ENCODE peak calls at places on chromosomes 11 and 22, in seven cellular contexts. J, P, F, V, M, A and Z are unnamed samples. For H3K36me3, the result is how much of the 10 kb centered on the place peaks cover.

GRCh38 chr11:1034001-1034400 is 2.5 kb downstream of the MUC6 start:
- DNase-seq in J (no peak), P (no peak), F (no peak), V (no peak), M (no peak), A (no peak), Z (no peak)

GRCh38 chr22:31036671-31037550 is 44.2 kb upstream of the SMTN start:
- DNase-seq in J (no peak), P (no peak), F (no peak), V (no peak), M (peak), A (no peak), Z (no peak)

GRCh38 chr11:133898770-133899115 is 53.4 kb upstream of the SPATA19 start:
- DNase-seq in J (no peak), P (no peak), F (no peak), V (peak), M (no peak), A (no peak), Z (no peak)

GRCh38 chr11:15707971-15708370 is 593.2 kb downstream of the INSC start:
- DNase-seq in J (no peak), P (peak), F (peak), V (no peak), M (peak), A (peak), Z (no peak)

GRCh38 chr11:87046824-87047223 is 9.1 kb downstream of the TMEM135 start:
- DNase-seq in J (no peak), P (no peak), F (no peak), V (no peak), M (no peak), A (no peak), Z (no peak)

GRCh38 chr11:5196731-5197130 is 3.8 kb downstream of the OR51V1 start:
- DNase-seq in J (no peak), P (no peak), F (no peak), V (no peak), M (no peak), A (no peak), Z (no peak)

GRCh38 chr11:72625746-72626636 is 48.2 kb downstream of the PDE2A start:
- DNase-seq in J (no peak), P (peak), F (peak), V (no peak), M (no peak), A (peak), Z (no peak)

GRCh38 chr11:77819921-77820564 is 479 bp downstream of the RSF1 start:
- DNase-seq in J (no peak), P (peak), F (peak), V (peak), M (peak), A (peak), Z (no peak)

GRCh38 chr22:49930596-49931412 is 12.4 kb downstream of the CRELD2 start:
- DNase-seq in J (peak), P (peak), F (peak), V (no peak), M (no peak), A (peak), Z (peak)

GRCh38 chr22:46602025-46602424 is 18.2 kb upstream of the GRAMD4 start:
- DNase-seq in J (no peak), P (no peak), F (peak), V (no peak), M (peak), A (no peak), Z (no peak)

GRCh38 chr11:88535916-88536547 is 198.5 kb upstream of the CTSC start:
- DNase-seq in J (no peak), P (peak), F (no peak), V (no peak), M (no peak), A (no peak), Z (peak)

GRCh38 chr22:19974233-19974861 is 32.7 kb upstream of the TXNRD2 start:
- DNase-seq in J (no peak), P (peak), F (no peak), V (no peak), M (peak), A (no peak), Z (no peak)

GRCh38 chr11:70020336-70021214 is 57.5 kb upstream of the ANO1 start:
- DNase-seq in J (no peak), P (no peak), F (peak), V (no peak), M (no peak), A (peak), Z (no peak)

GRCh38 chr22:46596819-46597218 is 23.4 kb upstream of the GRAMD4 start:
- DNase-seq in J (no peak), P (peak), F (no peak), V (no peak), M (peak), A (no peak), Z (no peak)

GRCh38 chr11:2510626-2511402 is 66.0 kb downstream of the KCNQ1 start:
- DNase-seq in J (no peak), P (peak), F (peak), V (no peak), M (peak), A (no peak), Z (no peak)

GRCh38 chr11:43580735-43581369 is 99.7 kb upstream of the HSD17B12 start:
- DNase-seq in J (no peak), P (no peak), F (no peak), V (no peak), M (no peak), A (no peak), Z (no peak)

GRCh38 chr22:26681395-26681821 is 24.0 kb downstream of the MIAT start:
- DNase-seq in J (no peak), P (peak), F (no peak), V (no peak), M (no peak), A (no peak), Z (no peak)

GRCh38 chr22:35379146-35379993 is 1.5 kb upstream of the HMOX1 start:
- DNase-seq in J (no peak), P (peak), F (no peak), V (no peak), M (peak), A (no peak), Z (no peak)

GRCh38 chr22:17773606-17774205 is 563 bp downstream of the BID start:
- DNase-seq in J (no peak), P (peak), F (peak), V (peak), M (peak), A (no peak), Z (peak)

GRCh38 chr11:86495341-86495740 is 120.7 kb downstream of the CCDC81 start:
- DNase-seq in J (no peak), P (no peak), F (no peak), V (no peak), M (no peak), A (no peak), Z (no peak)

GRCh38 chr22:42432020-42432596 is at the start of gene NFAM1:
- DNase-seq in J (no peak), P (no peak), F (peak), V (no peak), M (peak), A (no peak), Z (no peak)

GRCh38 chr11:10900686-10901415 is 43.0 kb upstream of the ZBED5 start:
- DNase-seq in J (no peak), P (no peak), F (no peak), V (no peak), M (no peak), A (no peak), Z (no peak)

GRCh38 chr11:66867425-66868040 is 10.7 kb downstream of the LRFN4 start:
- DNase-seq in J (no peak), P (no peak), F (no peak), V (no peak), M (no peak), A (no peak), Z (no peak)

GRCh38 chr11:123231777-123232176 is 36.7 kb upstream of the CLMP start:
- DNase-seq in J (no peak), P (no peak), F (no peak), V (no peak), M (no peak), A (no peak), Z (no peak)

GRCh38 chr11:368414-369335 is 624 bp upstream of the B4GALNT4 start:
- DNase-seq in J (no peak), P (peak), F (peak), V (no peak), M (peak), A (no peak), Z (no peak)

GRCh38 chr11:109309153-109309552 is 112.8 kb upstream of the C11orf87 start:
- DNase-seq in J (no peak), P (peak), F (no peak), V (no peak), M (no peak), A (no peak), Z (no peak)

GRCh38 chr22:34931026-34931425 is 134.9 kb upstream of the ISX start:
- DNase-seq in J (no peak), P (no peak), F (no peak), V (no peak), M (no peak), A (no peak), Z (no peak)

GRCh38 chr11:33377852-33378385 is 120.7 kb downstream of the HIPK3 start:
- DNase-seq in J (no peak), P (no peak), F (no peak), V (no peak), M (no peak), A (no peak), Z (no peak)

GRCh38 chr11:25891960-25892359 is 440.0 kb upstream of the ANO3 start:
- DNase-seq in J (no peak), P (no peak), F (no peak), V (no peak), M (no peak), A (no peak), Z (no peak)

GRCh38 chr11:87368151-87368550 is 330.4 kb downstream of the TMEM135 start:
- DNase-seq in J (no peak), P (no peak), F (no peak), V (no peak), M (no peak), A (no peak), Z (no peak)

GRCh38 chr11:127998421-127998820 is 588.9 kb downstream of the ETS1 start:
- DNase-seq in J (no peak), P (no peak), F (no peak), V (no peak), M (no peak), A (no peak), Z (no peak)

GRCh38 chr11:83628622-83629347 is 342.6 kb upstream of the CCDC90B start:
- DNase-seq in J (no peak), P (no peak), F (no peak), V (no peak), M (no peak), A (no peak), Z (no peak)

GRCh38 chr11:109984634-109985289 is 108.4 kb upstream of the ZC3H12C start:
- DNase-seq in J (peak), P (no peak), F (no peak), V (no peak), M (no peak), A (no peak), Z (peak)

DNA sequence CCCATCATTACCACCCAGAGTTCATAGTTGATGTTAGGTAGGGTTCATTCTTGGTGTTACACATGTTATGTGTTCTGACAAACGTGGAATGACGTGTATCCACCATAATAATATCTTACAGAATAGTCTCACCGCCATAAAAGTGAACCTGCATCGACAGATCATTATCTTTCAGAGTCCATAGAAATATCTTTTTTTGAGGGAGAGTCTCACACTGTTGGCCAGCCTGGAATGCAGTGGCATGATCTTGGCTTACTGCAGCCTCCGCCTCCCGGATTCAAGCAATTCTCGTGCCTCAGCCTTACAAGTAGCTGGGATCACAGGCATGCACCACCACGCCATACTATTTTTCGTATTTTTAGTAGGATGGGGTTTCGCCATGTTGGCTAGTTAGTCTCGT is 113.9 kb downstream of the BCR start:
- DNase-seq in J (no peak), P (no peak), F (no peak), V (no peak), M (no peak), A (no peak), Z (no peak)
- H3K36me3 ChIP-seq in J (under half), P (under half), F (half or more), V (half or more), M (under half), A (half or more), Z (under half)

GRCh38 chr11:46808804-46809431 is 37.2 kb downstream of the CKAP5 start:
- DNase-seq in J (no peak), P (peak), F (no peak), V (no peak), M (no peak), A (no peak), Z (no peak)
- TF ChIP-seq CTCF in J (peak), P (peak), F (peak), V (no peak), M (no peak), A (peak), Z (peak)

DNA sequence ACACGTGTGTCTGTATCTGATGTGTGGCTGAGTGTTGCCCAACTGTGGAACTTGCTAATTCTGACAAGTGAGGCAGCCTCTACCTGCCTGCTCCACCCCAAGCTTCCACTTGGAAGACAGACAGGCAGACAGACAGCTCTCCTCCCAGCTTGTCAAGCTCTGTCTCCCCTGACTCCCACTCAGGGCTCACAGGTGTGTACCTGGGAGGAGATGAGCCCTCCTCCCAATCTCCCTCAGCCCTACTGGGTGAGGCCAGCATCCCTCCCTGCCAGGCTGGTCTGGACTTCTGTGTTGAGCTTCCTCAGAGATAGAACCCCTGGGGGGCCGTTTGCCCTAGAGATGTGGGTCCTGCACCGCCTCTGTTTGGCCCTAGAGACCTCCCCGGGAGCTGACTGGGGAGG is 1.0 kb upstream of the CHRM1 start:
- DNase-seq in J (no peak), P (no peak), F (no peak), V (no peak), M (no peak), A (no peak), Z (no peak)
- H3K4me3 ChIP-seq in J (no peak), P (no peak), F (no peak), V (no peak), M (no peak), A (no peak), Z (no peak)

GRCh38 chr22:29379258-29379657 is 9.1 kb downstream of the AP1B1 start:
- DNase-seq in J (no peak), P (no peak), F (no peak), V (no peak), M (no peak), A (no peak), Z (no peak)

GRCh38 chr22:29380032-29380781 is 8.2 kb downstream of the AP1B1 start:
- DNase-seq in J (no peak), P (no peak), F (no peak), V (no peak), M (no peak), A (no peak), Z (no peak)

GRCh38 chr22:29382575-29383328 is 5.6 kb downstream of the AP1B1 start:
- DNase-seq in J (no peak), P (peak), F (no peak), V (no peak), M (no peak), A (no peak), Z (no peak)

GRCh38 chr22:29377979-29378378 is 10.4 kb downstream of the AP1B1 start:
- DNase-seq in J (no peak), P (no peak), F (no peak), V (no peak), M (no peak), A (no peak), Z (no peak)

GRCh38 chr22:29380856-29381255 is 7.5 kb downstream of the AP1B1 start:
- DNase-seq in J (no peak), P (no peak), F (no peak), V (no peak), M (no peak), A (no peak), Z (no peak)
- H3K36me3 ChIP-seq in J (under half), P (under half), F (under half), V (under half), M (under half), A (under half), Z (under half)

DNA sequence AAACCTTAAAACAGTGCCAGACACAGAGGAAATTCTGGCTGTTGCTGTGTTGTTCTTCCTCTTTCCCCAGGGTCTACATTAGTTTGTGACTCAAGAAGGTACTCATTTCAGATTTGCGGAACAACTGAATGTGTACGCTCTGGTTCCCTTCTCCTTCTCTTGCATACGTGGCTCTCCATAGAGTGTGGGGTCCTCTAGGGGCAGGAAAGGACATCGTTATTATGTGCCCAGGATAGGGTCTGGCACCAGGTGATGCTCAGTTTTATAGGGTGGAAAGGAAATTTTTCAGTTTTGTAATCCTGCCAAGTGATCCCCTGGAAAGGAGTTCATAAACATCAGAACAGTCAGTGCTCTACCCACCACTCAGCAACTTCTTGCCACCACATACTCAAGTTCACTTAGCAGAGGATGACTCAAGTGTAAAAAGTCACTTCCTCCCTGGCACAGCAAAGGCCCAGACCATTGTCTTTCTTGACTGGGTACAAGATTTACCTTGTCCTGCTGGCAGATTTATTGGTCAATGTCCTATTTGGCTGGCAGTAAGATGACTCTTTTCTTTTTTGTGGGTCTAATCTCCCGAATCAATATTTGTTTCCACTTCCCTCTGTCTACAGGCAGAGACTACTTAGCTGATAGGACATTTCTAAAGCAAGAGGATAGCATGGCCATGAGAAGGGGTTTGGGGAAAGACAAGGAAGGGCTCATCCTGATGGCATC is 246.0 kb upstream of the TENM4 start:
- DNase-seq in J (no peak), P (no peak), F (no peak), V (no peak), M (no peak), A (no peak), Z (no peak)
- TF ChIP-seq CTCF in J (no peak), P (no peak), F (no peak), V (no peak), M (no peak), A (no peak), Z (no peak)

DNA sequence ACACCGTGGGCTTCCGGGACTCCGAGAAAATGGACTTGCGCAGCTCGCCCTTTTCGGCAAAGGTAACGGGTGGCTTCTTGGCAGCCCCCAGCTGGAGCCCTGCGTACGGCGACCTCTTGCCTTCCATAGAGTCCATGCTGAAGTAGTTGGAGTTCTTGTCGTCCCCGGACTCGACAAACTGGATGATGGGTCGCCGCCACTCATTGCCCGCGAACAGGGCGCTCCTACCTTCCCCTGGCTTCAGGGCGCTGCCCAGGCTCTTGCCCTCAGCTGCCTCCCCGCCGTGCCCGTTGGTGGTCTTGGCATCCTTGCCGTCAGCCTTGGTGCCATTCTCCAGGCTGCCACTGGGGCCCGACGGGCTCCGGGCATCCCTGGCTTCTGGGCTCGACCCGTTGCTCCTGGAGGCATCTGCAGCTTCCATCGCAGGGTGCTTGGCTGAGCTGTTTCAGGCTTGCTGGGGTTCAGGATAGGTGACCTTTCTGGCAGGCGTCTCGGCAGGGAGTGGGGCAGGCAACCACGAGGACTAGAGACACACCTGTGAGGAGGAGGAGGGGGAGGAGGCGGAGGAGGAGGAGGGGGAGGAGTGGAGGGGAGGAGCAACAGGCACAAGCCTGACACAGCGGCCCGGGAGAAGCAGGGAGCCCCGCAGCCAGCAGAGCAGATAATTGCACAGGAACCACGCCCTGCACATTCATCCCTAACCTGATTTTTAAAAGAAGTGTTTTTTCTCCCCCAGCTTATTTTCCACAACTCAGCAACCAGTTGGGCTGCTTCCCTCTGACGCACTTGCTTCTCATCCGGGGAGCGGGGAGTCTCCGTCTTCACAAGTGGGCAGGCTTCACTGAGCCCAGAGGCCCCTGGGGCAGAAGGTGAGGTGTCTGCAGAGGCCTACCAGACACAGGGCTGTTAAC is at the start of gene TRIM29:
- DNase-seq in J (no peak), P (peak), F (no peak), V (peak), M (no peak), A (peak), Z (no peak)
- H3K4me3 ChIP-seq in J (no peak), P (no peak), F (no peak), V (no peak), M (no peak), A (no peak), Z (no peak)

DNA sequence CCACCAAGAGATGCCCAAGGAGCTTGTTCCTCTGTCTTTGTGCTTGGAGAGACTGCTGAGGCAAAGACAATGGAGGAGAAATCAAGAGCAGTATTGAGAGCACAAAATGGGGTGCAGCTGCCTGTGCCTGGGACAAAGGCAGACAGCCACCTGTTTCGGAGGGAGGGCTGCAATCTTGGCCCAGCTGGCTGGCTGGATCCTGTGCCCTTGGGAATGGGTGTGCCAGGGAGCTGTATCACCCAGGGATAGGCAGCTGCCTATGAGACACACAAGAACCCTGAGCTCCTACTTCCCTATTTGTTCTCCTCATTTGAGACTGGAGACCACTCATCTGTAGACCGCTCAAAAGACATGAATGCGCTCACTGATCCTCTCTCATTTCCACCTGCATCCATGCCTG is 23.3 kb upstream of the CHRM4 start:
- DNase-seq in J (no peak), P (no peak), F (no peak), V (no peak), M (no peak), A (no peak), Z (no peak)
- H3K36me3 ChIP-seq in J (under half), P (under half), F (half or more), V (under half), M (under half), A (half or more), Z (under half)

GRCh38 chr11:7548659-7549283 is 35.0 kb downstream of the PPFIBP2 start:
- DNase-seq in J (no peak), P (peak), F (no peak), V (no peak), M (no peak), A (no peak), Z (peak)
- TF ChIP-seq CTCF in J (peak), P (peak), F (peak), V (no peak), M (peak), A (no peak), Z (peak)